ENCODE peak calls at places on chromosomes 5 and 9, in six cellular contexts. R, Q, P, B, S and F are unnamed samples.

GRCh38 chr5:20145240-20145639 is 157.2 kb upstream of the CDH18 start:
- DNase-seq in R (no peak), Q (no peak), P (no peak), B (no peak), S (no peak), F (no peak)

GRCh38 chr9:5438301-5439162 is 807 bp upstream of the PLGRKT start:
- DNase-seq in R (no peak), Q (no peak), P (no peak), B (peak), S (peak), F (peak)

GRCh38 chr9:136225748-136226679 is 19.6 kb downstream of the QSOX2 start:
- DNase-seq in R (no peak), Q (no peak), P (peak), B (peak), S (peak), F (peak)

GRCh38 chr9:14343236-14343947 is 29.5 kb upstream of the NFIB start:
- DNase-seq in R (no peak), Q (no peak), P (no peak), B (no peak), S (no peak), F (no peak)

GRCh38 chr9:99752710-99753109 is 69.0 kb upstream of the NR4A3 start:
- DNase-seq in R (no peak), Q (no peak), P (no peak), B (no peak), S (peak), F (no peak)

GRCh38 chr5:132525299-132525724 is 18.0 kb downstream of the IL5 start:
- DNase-seq in R (no peak), Q (no peak), P (no peak), B (no peak), S (no peak), F (no peak)

GRCh38 chr9:127013597-127013996 is 99.0 kb downstream of the RALGPS1 start:
- DNase-seq in R (no peak), Q (peak), P (no peak), B (no peak), S (no peak), F (no peak)

GRCh38 chr5:171152382-171152781 is 156.7 kb upstream of the TLX3 start:
- DNase-seq in R (no peak), Q (no peak), P (peak), B (no peak), S (peak), F (no peak)

GRCh38 chr5:71938886-71939285 is 168.4 kb upstream of the MAP1B start:
- DNase-seq in R (no peak), Q (no peak), P (no peak), B (no peak), S (no peak), F (no peak)

GRCh38 chr5:97735209-97735608 is 552.2 kb upstream of the RIOK2 start:
- DNase-seq in R (no peak), Q (no peak), P (no peak), B (no peak), S (peak), F (no peak)

GRCh38 chr5:81252904-81253303 is 19.8 kb downstream of the CKMT2 start:
- DNase-seq in R (no peak), Q (no peak), P (no peak), B (no peak), S (no peak), F (no peak)

GRCh38 chr5:100518377-100518776 is 16.8 kb upstream of the FAM174A start:
- DNase-seq in R (no peak), Q (no peak), P (no peak), B (no peak), S (no peak), F (no peak)

GRCh38 chr5:82073179-82073578 is 101.4 kb downstream of the ATG10 start:
- DNase-seq in R (no peak), Q (no peak), P (no peak), B (no peak), S (no peak), F (no peak)

GRCh38 chr5:35066260-35066795 is 18.6 kb upstream of the AGXT2 start:
- DNase-seq in R (no peak), Q (no peak), P (no peak), B (no peak), S (no peak), F (no peak)

GRCh38 chr9:82353631-82354030 is 365.1 kb downstream of the SPATA31D1 start:
- DNase-seq in R (no peak), Q (no peak), P (no peak), B (no peak), S (no peak), F (no peak)

GRCh38 chr5:5318426-5319205 is 103.9 kb upstream of the ICE1 start:
- DNase-seq in R (no peak), Q (no peak), P (no peak), B (no peak), S (no peak), F (no peak)

GRCh38 chr5:175281714-175282113 is 162.3 kb downstream of the DRD1 start:
- DNase-seq in R (no peak), Q (no peak), P (no peak), B (no peak), S (no peak), F (no peak)

GRCh38 chr5:60131504-60131903 is 238.0 kb upstream of the PDE4D start:
- DNase-seq in R (no peak), Q (no peak), P (no peak), B (no peak), S (no peak), F (no peak)

GRCh38 chr9:95725045-95725444 is 150.4 kb upstream of the ERCC6L2 start:
- DNase-seq in R (no peak), Q (no peak), P (no peak), B (peak), S (no peak), F (peak)

GRCh38 chr9:106874657-106875056 is 11.7 kb downstream of the ZNF462 start:
- DNase-seq in R (no peak), Q (no peak), P (no peak), B (no peak), S (no peak), F (no peak)

GRCh38 chr5:60674670-60675069 is 25.3 kb downstream of the DEPDC1B start:
- DNase-seq in R (no peak), Q (no peak), P (no peak), B (no peak), S (no peak), F (no peak)

GRCh38 chr5:62477801-62478200 is 65.2 kb downstream of the IPO11 start:
- DNase-seq in R (no peak), Q (no peak), P (no peak), B (no peak), S (peak), F (no peak)

GRCh38 chr5:84032404-84032803 is 311.7 kb upstream of the HAPLN1 start:
- DNase-seq in R (no peak), Q (no peak), P (no peak), B (no peak), S (peak), F (no peak)